ENCODE peak calls at places on chromosome 10, in nine cellular contexts. W, A, P, O, B, D, J, L and F are unnamed samples.

GRCh38 chr10:117431160-117431559 is 55.9 kb upstream of the PDZD8 start:
- DNase-seq in W (peak), A (no peak), L (peak), D (no peak), J (no peak), P (no peak), B (no peak), O (no peak), F (no peak)

GRCh38 chr10:125114761-125115391 is 45.5 kb downstream of the CTBP2 start:
- DNase-seq in P (no peak), W (no peak), L (no peak), O (no peak), D (no peak), B (peak), A (no peak), J (no peak), F (peak)

GRCh38 chr10:82419981-82420380 is 545.0 kb downstream of the NRG3 start:
- DNase-seq in J (no peak), A (no peak), W (no peak), L (no peak), D (no peak), B (no peak), P (no peak), O (no peak), F (no peak)

GRCh38 chr10:124339951-124340760 is 78.6 kb downstream of the OAT start:
- DNase-seq in W (peak), D (peak), B (no peak), P (no peak), O (no peak), A (no peak), J (no peak), L (peak), F (peak)

GRCh38 chr10:80509403-80510161 is 28.1 kb upstream of the SH2D4B start:
- DNase-seq in W (peak), A (no peak), D (peak), O (no peak), J (peak), P (no peak), B (peak), L (peak), F (no peak)

GRCh38 chr10:129459762-129460539 is 7.1 kb upstream of the MGMT start:
- DNase-seq in D (no peak), W (no peak), L (no peak), J (no peak), B (no peak), O (no peak), P (no peak), A (no peak), F (no peak)

GRCh38 chr10:125550362-125550761 is 132.6 kb downstream of the TEX36 start:
- DNase-seq in A (no peak), L (no peak), P (no peak), D (no peak), O (no peak), J (no peak), B (no peak), W (no peak), F (no peak)

GRCh38 chr10:123573236-123574147 is 92.7 kb upstream of the GPR26 start:
- DNase-seq in J (no peak), B (no peak), W (no peak), D (no peak), L (peak), A (peak), O (peak), P (no peak), F (peak)

GRCh38 chr10:70267161-70267933 is 16.5 kb downstream of the NPFFR1 start:
- DNase-seq in D (peak), W (peak), J (no peak), L (peak), O (no peak), P (no peak), A (no peak), B (no peak), F (peak)

GRCh38 chr10:4263281-4263921 is 478.4 kb upstream of the KLF6 start:
- DNase-seq in P (no peak), B (peak), D (no peak), W (no peak), O (no peak), A (no peak), L (no peak), J (no peak), F (no peak)

GRCh38 chr10:18100664-18101063 is 39.6 kb upstream of the CACNB2 start:
- DNase-seq in A (no peak), W (no peak), B (no peak), L (no peak), O (no peak), P (no peak), D (no peak), J (no peak), F (no peak)

GRCh38 chr10:114616516-114616915 is 41.6 kb downstream of the ABLIM1 start:
- DNase-seq in B (no peak), L (no peak), J (no peak), D (no peak), A (no peak), W (no peak), P (no peak), O (no peak), F (no peak)

GRCh38 chr10:18616337-18616736 is 35.0 kb downstream of the NSUN6 start:
- DNase-seq in P (no peak), O (no peak), J (no peak), L (peak), A (no peak), W (no peak), B (no peak), D (no peak), F (no peak)

GRCh38 chr10:106696239-106696638 is 468.3 kb downstream of the SORCS1 start:
- DNase-seq in O (no peak), A (no peak), D (no peak), P (no peak), L (no peak), B (no peak), J (no peak), W (no peak), F (no peak)

GRCh38 chr10:1127629-1128028 is 71.4 kb downstream of the WDR37 start:
- DNase-seq in L (no peak), W (no peak), A (no peak), J (no peak), D (no peak), B (no peak), O (no peak), P (no peak), F (no peak)

GRCh38 chr10:17233534-17233933 is 5.5 kb downstream of the VIM start:
- DNase-seq in P (no peak), D (no peak), A (no peak), J (no peak), W (no peak), B (peak), O (no peak), L (no peak), F (no peak)

GRCh38 chr10:33129987-33130386 is 172.0 kb upstream of the ITGB1 start:
- DNase-seq in O (no peak), B (no peak), P (no peak), D (peak), L (peak), A (no peak), W (no peak), J (no peak), F (no peak)

GRCh38 chr10:97109562-97109961 is 76.2 kb downstream of the SLIT1 start:
- DNase-seq in A (no peak), B (no peak), O (no peak), L (no peak), W (no peak), P (no peak), D (no peak), J (no peak), F (no peak)

GRCh38 chr10:108411181-108411580 is 1246.7 kb upstream of the SORCS1 start:
- DNase-seq in W (no peak), A (no peak), J (no peak), L (no peak), O (no peak), B (no peak), P (no peak), D (no peak), F (no peak)

GRCh38 chr10:89836840-89837172 is 135.4 kb downstream of the KIF20B start:
- DNase-seq in B (no peak), J (no peak), A (peak), P (no peak), W (peak), L (no peak), D (no peak), O (no peak), F (no peak)
- H3K4me3 ChIP-seq in B (peak), J (peak), A (peak), P (peak), W (peak), L (no peak), D (peak), O (no peak), F (peak)

GRCh38 chr10:128087884-128088695 is 38.1 kb downstream of the MKI67 start:
- DNase-seq in O (peak), W (no peak), B (no peak), J (no peak), A (no peak), L (peak), D (no peak), P (no peak), F (no peak)
- TF ChIP-seq CTCF in O (peak), W (no peak), B (no peak), J (no peak), A (no peak), L (peak), D (no peak), P (no peak), F (no peak)

DNA sequence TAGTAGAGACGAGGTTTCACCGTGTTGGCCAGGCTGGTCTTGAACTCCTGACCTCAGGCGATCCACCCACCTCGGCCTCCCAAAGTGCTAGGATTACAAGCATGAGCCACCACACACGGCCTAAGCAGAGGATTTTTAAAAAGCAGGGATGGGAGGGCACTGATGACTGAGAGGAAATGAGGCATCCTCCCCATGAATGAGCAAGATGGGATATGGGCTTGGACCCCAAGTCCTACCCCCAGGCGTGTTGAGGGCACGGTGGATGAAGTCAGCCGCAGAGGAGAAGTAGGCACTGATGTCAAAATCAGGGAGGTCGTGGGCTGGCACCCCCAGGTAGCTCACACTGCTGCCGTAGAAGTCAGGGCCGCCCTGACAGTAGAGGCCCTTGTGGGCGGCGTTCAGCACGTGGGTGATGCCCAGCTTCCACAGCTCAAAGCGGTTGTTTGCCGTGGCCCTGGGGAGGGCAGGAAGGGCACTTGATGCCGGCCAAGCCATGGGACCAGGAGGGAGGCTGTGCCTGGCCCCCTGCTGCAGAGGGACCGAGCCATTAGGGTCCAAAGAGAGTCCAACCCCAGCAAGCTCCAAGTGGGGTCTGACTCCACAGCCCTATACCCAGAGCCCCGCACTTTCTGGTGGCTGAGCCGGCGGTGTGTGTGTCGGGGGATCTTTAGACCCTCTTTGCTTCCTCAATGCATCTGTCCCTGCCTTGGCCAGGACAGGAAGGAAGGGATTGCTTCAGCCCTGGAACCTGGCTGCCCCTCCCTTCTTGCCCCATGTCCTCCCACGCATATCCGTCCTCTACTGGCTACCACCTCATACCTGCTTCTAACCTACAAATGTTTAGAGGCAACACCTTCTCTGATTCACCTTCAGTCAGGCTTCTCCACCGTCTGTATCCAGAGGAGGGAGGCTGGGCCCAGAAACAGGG is 3.4 kb upstream of the SAMD8 start:
- DNase-seq in A (no peak), P (no peak), B (no peak), O (no peak), W (peak), L (no peak), D (no peak), J (no peak), F (peak)
- H3K27ac ChIP-seq in A (no peak), P (no peak), B (peak), O (no peak), W (no peak), L (peak), D (no peak), J (no peak), F (no peak)

GRCh38 chr10:59702347-59702746 is 7.3 kb downstream of the SLC16A9 start:
- DNase-seq in A (no peak), B (no peak), J (no peak), W (no peak), L (no peak), D (no peak), P (no peak), O (no peak), F (no peak)
- H3K4me3 ChIP-seq in A (no peak), B (no peak), J (no peak), W (no peak), L (no peak), D (no peak), P (no peak), O (no peak), F (no peak)

GRCh38 chr10:128242641-128243040 is 116.4 kb upstream of the MKI67 start:
- DNase-seq in L (peak), B (no peak), O (no peak), D (no peak), W (no peak), J (no peak), P (no peak), A (no peak), F (no peak)
- TF ChIP-seq CTCF in L (no peak), B (no peak), O (peak), D (no peak), W (no peak), J (no peak), P (no peak), A (no peak), F (no peak)